ENCODE peak calls at places on chromosomes 4 and X, in ten cellular contexts. U is iris pigment epithelial cell, F is H4, Z is fibroblast of lung, J is sciatic nerve, P is nucleus accumbens, Q is NCI-H2029 treated with DMSO at 0.1 percent for 48 hours, S is HS-27A, L is hypothalamus, G is mucosa of gallbladder. N is an unnamed sample.

GRCh38 chr4:154073107-154073817 is 284.4 kb upstream of the SFRP2 start:
- DNase-seq in P (no peak), Z (peak; percentile 17), G (no peak), J (no peak), S (peak; percentile 19), U (peak; percentile 15), L (no peak), F (peak; percentile 21), Q (no peak), N (no peak)

GRCh38 chr4:171203425-171203824 is 609.8 kb upstream of the GALNTL6 start:
- DNase-seq in G (no peak), J (no peak), P (no peak), F (peak; percentile 78), L (no peak), Z (no peak), S (no peak), U (peak; percentile 13), Q (no peak), N (peak; percentile 9)

GRCh38 chr4:25011135-25011866 is 19.4 kb downstream of the LGI2 start:
- DNase-seq in P (no peak), L (no peak), F (no peak), S (no peak), G (no peak), Z (no peak), Q (no peak), U (no peak), J (no peak), N (no peak)

GRCh38 chrX:132957211-132958085 is 981 bp downstream of the HS6ST2 start:
- DNase-seq in Z (no peak), U (no peak), L (peak; percentile 0), P (peak; percentile 14), Q (no peak), G (no peak), S (no peak), F (no peak), J (no peak), N (peak; percentile 52)

GRCh38 chrX:19715711-19716638 is 171.4 kb downstream of the SH3KBP1 start:
- DNase-seq in F (no peak), J (no peak), Z (no peak), L (no peak), G (no peak), U (no peak), S (no peak), P (no peak), Q (peak; percentile 42), N (no peak)

GRCh38 chrX:153769158-153769864 is 5.3 kb downstream of the PLXNB3 start:
- DNase-seq in J (peak; percentile 54), Z (no peak), L (no peak), Q (no peak), G (no peak), S (no peak), F (no peak), P (no peak), U (no peak), N (no peak)

GRCh38 chrX:19659929-19660328 is 144.6 kb upstream of the MAP3K15 start:
- DNase-seq in U (no peak), F (no peak), P (no peak), L (no peak), Z (no peak), S (no peak), G (no peak), Q (no peak), J (no peak), N (no peak)

GRCh38 chrX:56995271-56995994 is at the start of gene SPIN3:
- DNase-seq in L (peak; percentile 40), Z (peak; percentile 69), G (peak; percentile 77), Q (peak; percentile 62), P (peak; percentile 55), U (peak; percentile 70), J (peak; percentile 89), S (peak; percentile 30), F (peak; percentile 87), N (peak; percentile 86)

GRCh38 chr4:71241467-71242401 is 97.1 kb upstream of the SLC4A4 start:
- DNase-seq in G (peak; percentile 26), Z (peak; percentile 40), P (no peak), L (no peak), Q (peak; percentile 41), U (no peak), J (no peak), F (no peak), S (no peak), N (no peak)

GRCh38 chrX:14916017-14916674 is 42.9 kb downstream of the MOSPD2 start:
- DNase-seq in Q (no peak), G (no peak), S (peak; percentile 48), U (peak; percentile 72), Z (peak; percentile 17), L (no peak), P (no peak), J (no peak), F (peak; percentile 37), N (no peak)

GRCh38 chrX:54042609-54043010 is 1.7 kb downstream of the PHF8 start:
- DNase-seq in Z (peak; percentile 57), L (peak; percentile 2), G (no peak), P (peak; percentile 12), U (peak; percentile 67), F (peak; percentile 18), Q (no peak), S (no peak), J (peak; percentile 59), N (peak; percentile 24)

GRCh38 chr4:100519205-100519604 is 1.4 kb upstream of the EMCN start:
- DNase-seq in G (no peak), J (no peak), S (no peak), L (no peak), Q (no peak), Z (no peak), F (no peak), U (no peak), P (no peak), N (no peak)

GRCh38 chrX:154731881-154732280 is 19.0 kb downstream of the GAB3 start:
- DNase-seq in G (no peak), Q (no peak), F (no peak), J (no peak), L (no peak), Z (peak; percentile 65), S (no peak), P (no peak), U (peak; percentile 85), N (no peak)

GRCh38 chr4:47615385-47615784 is 130.3 kb downstream of the ATP10D start:
- DNase-seq in G (no peak), Z (peak; percentile 12), P (no peak), S (no peak), J (no peak), U (peak; percentile 49), F (no peak), Q (no peak), L (no peak), N (no peak)

GRCh38 chr4:154582723-154583122 is 7.8 kb downstream of the FGA start:
- DNase-seq in Q (no peak), S (no peak), P (no peak), L (no peak), G (no peak), Z (no peak), J (no peak), U (no peak), F (no peak), N (no peak)

GRCh38 chrX:74925210-74926088 is at the start of gene NEXMIF:
- DNase-seq in S (no peak), P (peak; percentile 16), F (no peak), J (peak; percentile 53), Z (peak; percentile 1), Q (no peak), G (no peak), L (no peak), U (peak; percentile 20), N (no peak)

GRCh38 chrX:72052415-72053090 is 79.2 kb downstream of the RTL5 start:
- DNase-seq in Q (no peak), G (no peak), U (peak; percentile 23), P (no peak), L (no peak), Z (no peak), S (no peak), J (no peak), F (no peak), N (no peak)

GRCh38 chr4:154626793-154627484 is 14.5 kb upstream of the FGG start:
- DNase-seq in J (peak; percentile 74), U (peak; percentile 63), Z (peak; percentile 43), F (no peak), Q (no peak), L (no peak), S (peak; percentile 15), P (peak; percentile 28), G (peak; percentile 56), N (no peak)

GRCh38 chr4:141158219-141158618 is 24.9 kb upstream of the RNF150 start:
- DNase-seq in G (no peak), Z (peak; percentile 66), Q (peak; percentile 22), P (no peak), U (peak; percentile 34), F (peak; percentile 27), L (no peak), J (no peak), S (peak; percentile 30), N (peak; percentile 66)

GRCh38 chrX:78375894-78376293 is 48.5 kb upstream of the CYSLTR1 start:
- DNase-seq in Q (no peak), P (no peak), J (no peak), U (no peak), S (peak; percentile 15), F (no peak), Z (no peak), L (no peak), G (no peak), N (no peak)

GRCh38 chr4:176721459-176721858 is 71.3 kb downstream of the VEGFC start:
- DNase-seq in G (no peak), S (no peak), Z (no peak), U (no peak), Q (no peak), L (no peak), J (no peak), F (no peak), P (no peak), N (no peak)

GRCh38 chr4:163494360-163495241 is at the start of gene TMA16:
- DNase-seq in G (peak; percentile 83), J (peak; percentile 88), P (peak; percentile 76), U (peak; percentile 97), S (peak; percentile 70), F (peak; percentile 89), Z (peak; percentile 95), Q (peak; percentile 39), L (peak; percentile 54), N (peak; percentile 93)

GRCh38 chrX:96182366-96182765 is 502.3 kb upstream of the DIAPH2 start:
- DNase-seq in Q (no peak), Z (peak; percentile 75), L (no peak), F (peak; percentile 61), U (peak; percentile 1), S (no peak), G (no peak), J (peak; percentile 51), P (no peak), N (peak; percentile 59)